ENCODE peak calls at places on chromosomes 3 and 15, in five cellular contexts. Z is HCT116, N is SK-N-SH, B is HepG2, U is K562. W is an unnamed sample.

GRCh38 chr15:83904107-83904720 is 250.3 kb downstream of the ADAMTSL3 start:
- DNase-seq in Z (no peak), N (no peak), B (no peak), U (no peak), W (no peak)

GRCh38 chr3:171343688-171344087 is 116.5 kb downstream of the TNIK start:
- DNase-seq in Z (no peak), N (no peak), B (no peak), U (no peak), W (no peak)

GRCh38 chr15:81567924-81568323 is 193.9 kb upstream of the TMC3 start:
- DNase-seq in Z (no peak), N (no peak), B (no peak), U (no peak), W (no peak)

GRCh38 chr15:77160562-77161481 is 89.9 kb upstream of the TSPAN3 start:
- DNase-seq in Z (peak), N (no peak), B (peak), U (no peak), W (peak)

GRCh38 chr3:196966526-196967401 is 1.9 kb downstream of the PIGZ start:
- DNase-seq in Z (no peak), N (no peak), B (no peak), U (no peak), W (no peak)

GRCh38 chr3:184801241-184801640 is 10.7 kb upstream of the VPS8 start:
- DNase-seq in Z (no peak), N (no peak), B (no peak), U (no peak), W (no peak)

GRCh38 chr3:48695113-48695753 is 9.5 kb upstream of the NCKIPSD start:
- DNase-seq in Z (no peak), N (no peak), B (no peak), U (no peak), W (no peak)

GRCh38 chr3:25182794-25183193 is 245.3 kb upstream of the RARB start:
- DNase-seq in Z (no peak), N (no peak), B (no peak), U (no peak), W (no peak)

GRCh38 chr3:74605437-74605836 is 9.0 kb downstream of the CNTN3 start:
- DNase-seq in Z (no peak), N (no peak), B (no peak), U (no peak), W (no peak)

GRCh38 chr3:129554356-129555120 is 11.6 kb downstream of the H1-8 start:
- DNase-seq in Z (no peak), N (no peak), B (no peak), U (no peak), W (no peak)

GRCh38 chr15:78540955-78541743 is 905 bp downstream of the PSMA4 start:
- DNase-seq in Z (no peak), N (peak), B (no peak), U (peak), W (peak)

GRCh38 chr3:155494332-155494731 is 200.8 kb upstream of the STRIT1 start:
- DNase-seq in Z (no peak), N (no peak), B (no peak), U (no peak), W (no peak)
- TF ChIP-seq JUND in Z (no peak), N (no peak), B (no peak), U (no peak), W (no peak)

GRCh38 chr3:138016065-138016464 is 6.1 kb downstream of the CLDN18 start:
- DNase-seq in Z (no peak), N (no peak), B (no peak), U (no peak), W (no peak)
- TF ChIP-seq JUND in Z (no peak), N (no peak), B (no peak), U (no peak), W (no peak)

GRCh38 chr3:22966349-22966748 is 236.8 kb upstream of the UBE2E2 start:
- DNase-seq in Z (no peak), N (no peak), B (no peak), U (no peak), W (no peak)
- TF ChIP-seq JUND in Z (no peak), N (no peak), B (no peak), U (no peak), W (no peak)

GRCh38 chr15:43463542-43463941 is 29.4 kb downstream of the TP53BP1 start:
- DNase-seq in Z (no peak), N (no peak), B (no peak), U (no peak), W (no peak)
- TF ChIP-seq JUND in Z (no peak), N (no peak), B (no peak), U (no peak), W (no peak)

DNA sequence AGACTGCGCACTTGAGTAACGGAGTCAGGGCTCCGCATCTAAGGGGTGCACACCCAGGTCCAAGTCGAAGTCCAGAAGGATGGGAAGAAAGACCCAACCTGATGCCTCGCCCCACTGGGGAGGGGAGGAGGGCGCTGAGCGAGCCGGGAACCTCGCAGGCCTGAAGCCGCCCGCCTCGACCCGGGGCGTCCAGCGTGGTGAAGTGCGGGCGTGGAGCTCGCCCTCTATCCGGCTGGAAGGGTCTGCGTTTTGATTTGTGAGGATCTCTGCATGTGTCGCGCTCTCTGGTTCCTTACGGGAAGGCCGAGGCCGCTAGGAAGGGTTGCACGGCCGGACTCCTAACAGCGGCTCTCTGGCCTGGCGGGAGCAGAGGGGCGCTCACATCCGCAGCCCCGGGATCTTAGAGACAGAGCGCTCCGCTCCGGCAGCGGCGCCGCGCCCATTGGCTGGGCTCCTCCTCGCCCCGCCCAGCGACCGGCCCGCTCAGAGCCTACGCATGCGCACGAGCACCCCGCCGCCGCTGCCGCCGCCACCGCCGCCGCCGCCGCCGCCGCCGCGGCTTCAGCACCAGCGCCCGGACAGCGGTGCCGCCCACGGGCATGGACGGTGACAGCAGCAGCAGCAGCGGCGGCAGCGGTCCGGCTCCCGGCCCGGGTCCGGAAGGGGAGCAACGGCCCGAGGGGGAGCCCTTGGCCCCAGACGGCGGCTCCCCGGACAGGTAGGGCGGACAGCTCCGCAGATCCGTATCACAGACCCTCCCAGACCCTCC is at the start of gene DISP2:
- DNase-seq in Z (peak), N (peak), B (peak), U (peak), W (peak)
- TF ChIP-seq JUND in Z (no peak), N (no peak), B (no peak), U (no peak), W (no peak)

GRCh38 chr15:63256433-63256884 is 20.9 kb upstream of the APH1B start:
- DNase-seq in Z (no peak), N (no peak), B (peak), U (no peak), W (no peak)
- TF ChIP-seq JUND in Z (peak), N (peak), B (no peak), U (peak), W (no peak)

GRCh38 chr3:71465371-71466007 is 118.0 kb downstream of the FOXP1 start:
- DNase-seq in Z (no peak), N (no peak), B (no peak), U (no peak), W (no peak)
- TF ChIP-seq JUND in Z (no peak), N (no peak), B (no peak), U (no peak), W (no peak)

DNA sequence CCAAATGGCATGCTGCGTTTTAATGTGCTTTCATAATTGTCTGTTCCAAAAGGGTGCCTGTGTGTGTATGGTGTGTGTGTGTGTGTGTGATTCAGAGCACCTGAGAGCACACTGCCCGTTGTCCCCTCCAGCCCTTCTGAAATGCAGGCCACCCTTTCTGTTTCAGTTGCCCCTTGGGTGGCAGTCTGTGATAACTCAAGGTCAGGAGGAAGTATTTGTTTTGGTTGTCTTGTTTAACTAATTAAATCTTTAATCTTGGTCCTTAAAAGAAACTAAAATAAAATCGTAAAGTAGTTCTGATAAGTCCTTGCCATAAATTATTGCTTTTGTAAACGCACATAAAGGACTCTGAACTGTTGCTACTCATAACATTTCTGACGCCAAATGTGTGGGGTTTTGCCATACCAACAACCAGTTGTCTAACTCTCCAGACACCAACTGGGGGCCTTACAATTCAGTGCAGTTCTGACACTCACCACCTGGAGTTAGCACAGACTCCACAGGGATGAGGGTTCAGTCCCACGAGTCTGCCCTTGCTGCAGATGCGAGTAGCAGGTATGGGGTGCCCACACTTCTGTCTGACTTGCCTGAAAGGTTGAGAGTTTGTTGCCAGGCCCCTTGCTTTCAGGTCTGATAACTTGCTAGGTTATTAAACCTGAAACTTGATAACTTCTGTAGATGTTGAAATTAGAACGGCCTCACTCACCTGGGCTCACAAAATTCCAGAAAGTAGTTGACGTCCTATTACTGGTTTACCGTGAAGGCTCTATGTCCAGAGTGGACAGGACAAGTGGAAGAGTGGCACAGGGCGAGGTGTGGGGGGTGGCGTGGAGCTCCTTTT is 157.3 kb downstream of the IGF1R start:
- DNase-seq in Z (no peak), N (peak), B (peak), U (no peak), W (peak)
- TF ChIP-seq JUND in Z (no peak), N (no peak), B (no peak), U (no peak), W (no peak)

W was measured in T47D.